ENCODE peak calls at places on chromosome 1, in seven cellular contexts. S, K, Y, D, N, R and F are unnamed samples.

GRCh38 chr1:37811027-37811655 is 3.1 kb upstream of the YRDC start:
- DNase-seq in D (peak), Y (peak), N (peak), R (peak), S (peak), K (peak), F (no peak)

GRCh38 chr1:173853074-173853473 is 14.7 kb downstream of the GAS5 start:
- DNase-seq in Y (no peak), N (no peak), R (no peak), K (no peak), D (no peak), S (no peak), F (no peak)

GRCh38 chr1:152440635-152441471 is 26.8 kb upstream of the CRNN start:
- DNase-seq in S (peak), R (peak), Y (no peak), D (peak), K (peak), N (peak), F (no peak)

GRCh38 chr1:200925821-200926220 is 31.1 kb downstream of the INAVA start:
- DNase-seq in S (peak), R (no peak), N (no peak), D (no peak), Y (no peak), K (no peak), F (no peak)

GRCh38 chr1:41870076-41870562 is 48.6 kb downstream of the HIVEP3 start:
- DNase-seq in Y (no peak), R (peak), S (no peak), K (no peak), D (no peak), N (no peak), F (no peak)

GRCh38 chr1:15157524-15158399 is 4.2 kb downstream of the TMEM51 start:
- DNase-seq in R (no peak), N (no peak), S (no peak), D (peak), Y (no peak), K (no peak), F (no peak)

GRCh38 chr1:205585835-205586785 is 45.7 kb downstream of the ELK4 start:
- DNase-seq in Y (no peak), D (no peak), K (peak), S (no peak), N (no peak), R (no peak), F (peak)

GRCh38 chr1:5367306-5367705 is 624.9 kb downstream of the NPHP4 start:
- DNase-seq in S (no peak), K (no peak), Y (no peak), R (no peak), N (no peak), D (no peak), F (no peak)

GRCh38 chr1:20786310-20787099 is 602 bp downstream of the HP1BP3 start:
- DNase-seq in D (peak), R (peak), S (peak), K (peak), N (peak), Y (peak), F (peak)

GRCh38 chr1:62304515-62304914 is 14.7 kb downstream of the KANK4 start:
- DNase-seq in K (no peak), N (no peak), S (no peak), Y (no peak), D (no peak), R (no peak), F (no peak)

GRCh38 chr1:227234998-227235405 is 83.3 kb downstream of the CDC42BPA start:
- DNase-seq in K (no peak), S (peak), R (peak), D (peak), Y (no peak), N (no peak), F (no peak)

GRCh38 chr1:32817815-32818786 is 648 bp downstream of the S100PBP start:
- DNase-seq in S (peak), D (peak), Y (peak), K (no peak), N (no peak), R (peak), F (no peak)

GRCh38 chr1:225834417-225835329 is 24.7 kb downstream of the EPHX1 start:
- DNase-seq in K (peak), S (no peak), D (no peak), Y (no peak), N (no peak), R (peak), F (no peak)

GRCh38 chr1:163231385-163231784 is 28.7 kb upstream of the RGS5 start:
- DNase-seq in R (no peak), K (no peak), S (no peak), Y (no peak), D (no peak), N (no peak), F (no peak)

GRCh38 chr1:234730542-234731370 is 120.8 kb upstream of the IRF2BP2 start:
- DNase-seq in N (no peak), Y (no peak), K (no peak), D (no peak), S (no peak), R (no peak), F (no peak)

GRCh38 chr1:93177991-93178390 is 2.2 kb downstream of the TMED5 start:
- DNase-seq in S (no peak), Y (no peak), K (no peak), R (peak), D (no peak), N (no peak), F (no peak)

GRCh38 chr1:8053878-8054567 is 27.9 kb upstream of the ERRFI1 start:
- DNase-seq in D (no peak), S (no peak), N (no peak), R (no peak), K (no peak), Y (no peak), F (no peak)

GRCh38 chr1:192045038-192045575 is 113.2 kb upstream of the RGS18 start:
- DNase-seq in D (no peak), R (no peak), N (no peak), S (no peak), Y (no peak), K (no peak), F (no peak)

GRCh38 chr1:20090119-20090518 is 20.1 kb downstream of the PLA2G5 start:
- DNase-seq in N (no peak), K (no peak), D (no peak), R (no peak), Y (no peak), S (no peak), F (no peak)

GRCh38 chr1:10494754-10495474 is 20.2 kb downstream of the PEX14 start:
- DNase-seq in R (peak), Y (peak), S (peak), D (peak), N (peak), K (peak), F (no peak)

GRCh38 chr1:25030674-25031589 is 100.9 kb upstream of the RUNX3 start:
- DNase-seq in Y (no peak), K (no peak), N (peak), R (no peak), S (no peak), D (peak), F (no peak)

GRCh38 chr1:214520544-214521165 is 30.7 kb downstream of the PTPN14 start:
- DNase-seq in K (no peak), N (no peak), R (no peak), S (no peak), Y (no peak), D (no peak), F (no peak)

GRCh38 chr1:155834296-155834926 is 22.6 kb downstream of the GON4L start:
- DNase-seq in D (no peak), R (no peak), S (no peak), N (no peak), Y (no peak), K (no peak), F (no peak)

GRCh38 chr1:243447342-243447741 is 191.5 kb downstream of the SDCCAG8 start:
- DNase-seq in S (no peak), Y (no peak), K (no peak), D (peak), N (no peak), R (no peak), F (no peak)

GRCh38 chr1:41695118-41695517 is 210.6 kb upstream of the EDN2 start:
- DNase-seq in R (peak), K (peak), S (peak), Y (no peak), N (no peak), D (no peak), F (no peak)

GRCh38 chr1:93804412-93804811 is 74.6 kb downstream of the DNTTIP2 start:
- DNase-seq in Y (no peak), K (no peak), N (no peak), R (peak), D (no peak), S (no peak), F (no peak)

GRCh38 chr1:213070399-213070798 is 19.4 kb downstream of the RPS6KC1 start:
- DNase-seq in D (peak), N (no peak), Y (no peak), R (peak), K (no peak), S (peak), F (no peak)

GRCh38 chr1:64941466-64942117 is 24.8 kb downstream of the JAK1 start:
- DNase-seq in D (no peak), N (no peak), K (no peak), Y (peak), S (no peak), R (no peak), F (no peak)

GRCh38 chr1:225878282-225878681 is 3.9 kb downstream of the TMEM63A start:
- DNase-seq in R (no peak), N (no peak), K (peak), D (peak), Y (no peak), S (no peak), F (peak)

GRCh38 chr1:26626994-26627393 is 68.8 kb upstream of the ARID1A start:
- DNase-seq in S (no peak), Y (no peak), R (no peak), N (no peak), D (no peak), K (no peak), F (no peak)

GRCh38 chr1:51519857-51520699 is 1.0 kb upstream of the EPS15 start:
- DNase-seq in D (peak), S (no peak), K (no peak), N (no peak), R (no peak), Y (no peak), F (no peak)

GRCh38 chr1:108053291-108054023 is 88.5 kb upstream of the VAV3 start:
- DNase-seq in R (no peak), N (no peak), S (peak), K (no peak), D (peak), Y (no peak), F (no peak)

GRCh38 chr1:165678509-165678908 is 19.9 kb downstream of the ALDH9A1 start:
- DNase-seq in S (no peak), D (no peak), Y (no peak), N (no peak), K (no peak), R (no peak), F (no peak)

GRCh38 chr1:76124196-76124595 is 49.6 kb downstream of the ST6GALNAC3 start:
- DNase-seq in Y (no peak), S (no peak), N (no peak), D (no peak), K (no peak), R (no peak), F (no peak)